ENCODE peak calls at places on chromosomes 2 and 18, in nine cellular contexts. A is PC-3; S is pancreas; I is psoas muscle; V is fibroblast of lung; N is cardiac muscle cell; C is GM23338; M is CD8-positive, alpha-beta T cell; U is WERI-Rb-1. W is an unnamed sample.

GRCh38 chr2:223090540-223091235 is 38.7 kb downstream of the KCNE4 start:
- DNase-seq in C (no peak), A (no peak), N (no peak), M (no peak), U (no peak), S (no peak), V (no peak), I (no peak), W (no peak)

GRCh38 chr18:79547413-79548076 is 132.1 kb upstream of the CTDP1 start:
- DNase-seq in N (no peak), C (no peak), S (no peak), V (no peak), U (no peak), A (no peak), I (no peak), M (no peak), W (no peak)

GRCh38 chr18:79400091-79400590 is 4.4 kb downstream of the NFATC1 start:
- DNase-seq in I (peak; percentile 79), M (peak; percentile 71), A (peak; percentile 20), N (peak; percentile 64), C (no peak), V (peak; percentile 8), U (peak; percentile 44), S (peak; percentile 77), W (no peak)

GRCh38 chr2:220144411-220144810 is 517.0 kb downstream of the SLC4A3 start:
- DNase-seq in A (peak; percentile 42), U (no peak), S (no peak), I (no peak), M (no peak), N (no peak), C (no peak), V (peak; percentile 64), W (no peak)

GRCh38 chr2:156908825-156909224 is 348.7 kb upstream of the GALNT5 start:
- DNase-seq in I (no peak), C (no peak), U (no peak), A (peak; percentile 89), N (no peak), V (peak; percentile 85), S (no peak), M (no peak), W (no peak)

GRCh38 chr2:45390433-45390832 is 220.6 kb downstream of the SRBD1 start:
- DNase-seq in A (no peak), U (no peak), C (peak; percentile 52), N (no peak), I (no peak), V (no peak), S (no peak), M (no peak), W (no peak)

GRCh38 chr18:8615397-8616025 is 6.3 kb downstream of the RAB12 start:
- DNase-seq in I (no peak), V (peak; percentile 95), N (no peak), M (no peak), A (peak; percentile 92), C (no peak), U (no peak), S (no peak), W (no peak)

GRCh38 chr2:68365087-68365486 is at the start of gene PLEK:
- DNase-seq in V (no peak), M (no peak), I (peak; percentile 30), S (no peak), N (no peak), U (no peak), C (no peak), A (no peak), W (no peak)

GRCh38 chr2:63078852-63079606 is 28.4 kb downstream of the OTX1 start:
- DNase-seq in V (no peak), A (peak; percentile 76), S (no peak), N (no peak), I (no peak), U (peak; percentile 50), C (peak; percentile 86), M (no peak), W (no peak)

GRCh38 chr2:68193144-68193543 is 35.5 kb downstream of the PNO1 start:
- DNase-seq in V (no peak), M (no peak), U (no peak), I (no peak), A (peak; percentile 35), S (no peak), C (no peak), N (no peak), W (no peak)

GRCh38 chr2:179467111-179467510 is 202.5 kb upstream of the SESTD1 start:
- DNase-seq in N (no peak), M (no peak), U (no peak), A (peak; percentile 77), I (no peak), C (no peak), S (no peak), V (no peak), W (no peak)

GRCh38 chr2:37711308-37711731 is 39.9 kb upstream of the CDC42EP3 start:
- DNase-seq in M (peak; percentile 17), N (no peak), A (peak; percentile 94), I (no peak), V (peak; percentile 88), U (no peak), C (peak; percentile 78), S (no peak), W (no peak)

GRCh38 chr2:182866095-182866460 is 359 bp downstream of the FRZB start:
- DNase-seq in U (peak; percentile 17), S (peak; percentile 51), I (peak; percentile 21), C (peak; percentile 57), V (peak; percentile 22), A (no peak), N (peak; percentile 31), M (no peak), W (no peak)

GRCh38 chr2:64086347-64087082 is 57.7 kb downstream of the PELI1 start:
- DNase-seq in V (no peak), C (no peak), I (no peak), S (no peak), M (no peak), U (no peak), N (no peak), A (no peak), W (no peak)

GRCh38 chr2:150449856-150450255 is 37.6 kb downstream of the RND3 start:
- DNase-seq in I (no peak), C (no peak), U (no peak), N (no peak), S (no peak), M (no peak), V (no peak), A (peak; percentile 97), W (no peak)

GRCh38 chr2:122414911-122415310 is 659.5 kb downstream of the TSN start:
- DNase-seq in I (no peak), M (no peak), V (no peak), U (no peak), S (no peak), C (no peak), A (peak; percentile 10), N (no peak), W (no peak)

GRCh38 chr18:74518456-74519315 is 15.6 kb upstream of the CNDP1 start:
- DNase-seq in M (no peak), A (no peak), U (no peak), I (no peak), V (no peak), C (no peak), S (no peak), N (no peak), W (peak; percentile 55)

GRCh38 chr2:96374211-96374951 is 38.8 kb downstream of the NCAPH start:
- DNase-seq in C (no peak), M (no peak), N (peak; percentile 11), V (peak; percentile 46), U (no peak), S (peak; percentile 75), I (no peak), A (peak; percentile 76), W (no peak)

GRCh38 chr2:223108376-223109100 is 56.5 kb downstream of the KCNE4 start:
- DNase-seq in M (no peak), S (no peak), N (no peak), I (no peak), A (no peak), V (no peak), U (no peak), C (no peak), W (no peak)

DNA sequence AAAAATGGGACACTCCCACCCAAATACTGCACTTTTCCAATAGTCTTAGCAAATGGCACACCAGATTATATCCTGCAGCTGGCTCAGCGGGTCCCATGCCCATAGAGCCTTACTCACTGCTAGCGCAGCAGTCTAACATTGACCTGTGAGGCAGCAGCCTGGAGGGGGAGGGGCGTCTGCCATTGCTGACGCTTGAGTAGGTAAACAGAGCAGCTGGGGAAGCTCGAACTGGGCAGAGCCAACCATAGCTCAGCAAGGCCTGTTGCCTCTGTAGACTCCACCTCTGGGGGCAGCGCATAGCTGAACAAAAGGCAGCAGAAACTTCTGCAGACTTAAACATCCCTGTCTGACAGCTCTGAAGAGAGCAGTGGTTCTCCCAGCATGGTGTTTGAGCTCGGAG is 110.4 kb downstream of the CTIF start:
- DNase-seq in S (no peak), U (peak; percentile 37), C (peak; percentile 72), I (no peak), M (no peak), N (peak; percentile 61), A (no peak), V (no peak), W (no peak)
- TF ChIP-seq CTCF in S (no peak), U (no peak), C (peak; percentile 14), I (no peak), M (no peak), N (no peak), A (no peak), V (no peak), W (no peak)

DNA sequence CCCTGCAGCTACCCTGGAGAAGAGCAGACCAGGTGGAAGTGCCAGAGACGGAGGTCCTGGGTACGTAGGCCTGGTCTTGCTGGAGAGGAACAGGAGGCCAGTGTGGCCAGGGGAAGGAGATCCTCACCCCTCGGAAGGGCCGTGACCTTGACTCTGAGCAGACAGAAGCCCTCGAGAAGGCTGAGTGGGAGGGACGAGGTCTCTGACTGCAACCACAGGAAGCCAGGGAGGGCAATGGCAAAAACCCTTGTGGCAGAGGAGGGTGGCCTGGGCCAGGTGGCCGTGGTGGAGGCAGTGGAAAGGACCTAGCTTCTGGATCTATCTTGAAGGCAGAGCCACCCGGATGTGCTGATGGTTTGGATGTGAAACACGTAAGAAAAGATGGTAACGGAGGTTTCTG is 28.1 kb downstream of the THAP4 start:
- DNase-seq in S (no peak), V (no peak), M (no peak), N (peak; percentile 20), A (no peak), U (no peak), I (no peak), C (no peak), W (no peak)
- H3K27ac ChIP-seq in S (no peak overlapping the region), V (no peak overlapping the region), M (no peak overlapping the region), N (no peak overlapping the region), A (no peak overlapping the region), U (no peak overlapping the region), I (no peak overlapping the region), C (no peak overlapping the region), W (no peak overlapping the region)

DNA sequence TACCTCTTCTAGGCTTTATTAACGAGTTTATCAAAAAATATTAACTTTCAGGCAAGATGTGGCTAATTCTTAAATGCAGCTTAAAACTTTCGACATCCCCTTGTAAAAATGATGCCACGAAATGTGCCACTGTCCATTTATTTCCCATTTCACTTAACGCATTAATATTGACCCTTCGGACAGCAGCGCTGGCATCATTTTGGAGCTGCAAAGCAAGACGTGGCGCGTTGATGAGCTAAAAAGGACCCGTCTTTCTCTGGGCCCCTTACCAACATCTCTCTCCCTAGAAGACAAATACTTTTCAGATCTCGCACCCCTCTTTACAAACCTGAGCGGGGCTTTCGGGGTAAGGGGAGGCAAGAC is 367.9 kb downstream of the MTX2 start:
- DNase-seq in U (no peak), C (no peak), M (no peak), N (no peak), S (no peak), V (no peak), I (no peak), A (no peak), W (no peak)
- H3K4me3 ChIP-seq in U (peak overlapping the region; percentile 63), C (peak overlapping the region; percentile 65), M (no peak overlapping the region), N (peak overlapping the region; percentile 41), S (peak overlapping the region; percentile 55), V (peak overlapping the region; percentile 13), I (peak overlapping the region; percentile 87), A (peak overlapping the region; percentile 71), W (peak overlapping the region; percentile 75)

GRCh38 chr2:218798767-218799504 is 17.0 kb downstream of the CYP27A1 start:
- DNase-seq in U (no peak), S (no peak), I (no peak), A (no peak), N (peak; percentile 63), C (peak; percentile 32), M (no peak), V (no peak), W (no peak)
- TF ChIP-seq CTCF in U (no peak), S (no peak), I (no peak), A (no peak), N (no peak), C (no peak), M (no peak), V (no peak), W (no peak)